ENCODE peak calls at places on chromosome X, in nine cellular contexts. C is lung; J is Caki2; U is AG10803; Q is AG09309; Z is activated CD4-positive, alpha-beta T cell treated with anti-CD3 and anti-CD28 coated beads, Interleukin-2, amount 10 ng/mL, durations not matched to agents 24 days and 14 days; H is A549; A is activated B cell treated with CpG ODN at 0.5 μM for 24 hours; N is LoVo. D is an unnamed sample.

GRCh38 chrX:39309721-39310152 is 508.5 kb downstream of the MID1IP1 start:
- DNase-seq in C (no peak), J (no peak), U (no peak), Q (no peak), Z (peak), H (peak), A (no peak), N (peak), D (no peak)

GRCh38 chrX:46574337-46574940 is 874 bp downstream of the CHST7 start:
- DNase-seq in C (no peak), J (no peak), U (no peak), Q (no peak), Z (peak), H (peak), A (no peak), N (no peak), D (no peak)

GRCh38 chrX:110180176-110180927 is 137.5 kb downstream of the AMMECR1 start:
- DNase-seq in C (no peak), J (peak), U (peak), Q (peak), Z (no peak), H (peak), A (no peak), N (no peak), D (no peak)

GRCh38 chrX:19544693-19545305 is 29.5 kb upstream of the MAP3K15 start:
- DNase-seq in C (peak), J (peak), U (peak), Q (peak), Z (peak), H (peak), A (no peak), N (peak), D (no peak)

GRCh38 chrX:103329991-103330390 is at the start of gene TCEAL7:
- DNase-seq in C (no peak), J (no peak), U (peak), Q (no peak), Z (no peak), H (no peak), A (no peak), N (no peak), D (no peak)

GRCh38 chrX:27815209-27815608 is 7.4 kb downstream of the MAGEB10 start:
- DNase-seq in C (no peak), J (peak), U (no peak), Q (no peak), Z (no peak), H (peak), A (no peak), N (peak), D (no peak)

GRCh38 chrX:44675364-44676024 is 132.8 kb upstream of the FUNDC1 start:
- DNase-seq in C (peak), J (peak), U (peak), Q (peak), Z (no peak), H (peak), A (no peak), N (peak), D (peak)

GRCh38 chrX:48958635-48959094 is 1.3 kb upstream of the OTUD5 start:
- DNase-seq in C (no peak), J (no peak), U (peak), Q (peak), Z (peak), H (peak), A (no peak), N (peak), D (peak)

GRCh38 chrX:7941390-7942042 is 14.3 kb upstream of the PNPLA4 start:
- DNase-seq in C (no peak), J (peak), U (peak), Q (no peak), Z (no peak), H (peak), A (no peak), N (peak), D (no peak)